ENCODE peak calls at places on chromosomes 12 and 14, in nine cellular contexts. K is HCT116, L is K562, C is HFFc6, M is mesothelial cell of epicardium, V is gastrocnemius medialis, W is Calu3, B is GM23338, F is GM10248. U is an unnamed sample.

GRCh38 chr12:53983580-53984572 is 1.1 kb upstream of the HOXC10 start:
- DNase-seq in K (no peak), L (no peak), C (no peak), M (no peak), V (no peak), W (no peak), B (peak), F (no peak), U (no peak)

GRCh38 chr12:42790761-42791151 is 201.2 kb upstream of the PRICKLE1 start:
- DNase-seq in K (peak), L (peak), C (peak), M (no peak), V (no peak), W (peak), B (no peak), F (no peak), U (no peak)

GRCh38 chr12:59055204-59055839 is 135.0 kb upstream of the LRIG3 start:
- DNase-seq in K (peak), L (no peak), C (peak), M (no peak), V (no peak), W (no peak), B (no peak), F (peak), U (no peak)

GRCh38 chr12:6563448-6564050 is 4.5 kb downstream of the NOP2 start:
- DNase-seq in K (no peak), L (peak), C (no peak), M (peak), V (no peak), W (peak), B (peak), F (peak), U (peak)

GRCh38 chr14:68757618-68758081 is 35.2 kb downstream of the ZFP36L1 start:
- DNase-seq in K (no peak), L (peak), C (no peak), M (no peak), V (peak), W (no peak), B (no peak), F (no peak), U (no peak)

GRCh38 chr12:53221203-53222076 is 10.6 kb downstream of the RARG start:
- DNase-seq in K (no peak), L (peak), C (no peak), M (peak), V (peak), W (peak), B (peak), F (peak), U (peak)

GRCh38 chr14:75979641-75980422 is 2.0 kb downstream of the TGFB3 start:
- DNase-seq in K (no peak), L (no peak), C (no peak), M (no peak), V (peak), W (no peak), B (no peak), F (no peak), U (no peak)

GRCh38 chr14:75141967-75142366 is 15.1 kb upstream of the NEK9 start:
- DNase-seq in K (no peak), L (no peak), C (peak), M (no peak), V (no peak), W (peak), B (peak), F (no peak), U (no peak)

GRCh38 chr12:130669205-130669557 is 46.9 kb downstream of the RIMBP2 start:
- DNase-seq in K (no peak), L (peak), C (no peak), M (no peak), V (no peak), W (no peak), B (no peak), F (no peak), U (no peak)

GRCh38 chr14:104350463-104351185 is 212.2 kb downstream of the KIF26A start:
- DNase-seq in K (no peak), L (no peak), C (no peak), M (no peak), V (peak), W (no peak), B (no peak), F (no peak), U (no peak)

GRCh38 chr12:116484807-116485206 is 74.4 kb upstream of the MAP1LC3B2 start:
- DNase-seq in K (no peak), L (no peak), C (no peak), M (no peak), V (no peak), W (no peak), B (no peak), F (no peak), U (no peak)

GRCh38 chr12:89163918-89164317 is 188.4 kb downstream of the DUSP6 start:
- DNase-seq in K (no peak), L (no peak), C (no peak), M (no peak), V (no peak), W (no peak), B (no peak), F (no peak), U (no peak)

GRCh38 chr14:55160989-55161388 is 30.4 kb downstream of the DLGAP5 start:
- DNase-seq in K (peak), L (no peak), C (peak), M (no peak), V (no peak), W (no peak), B (no peak), F (peak), U (peak)

GRCh38 chr12:108649668-108650067 is 16.0 kb upstream of the SELPLG start:
- DNase-seq in K (peak), L (no peak), C (peak), M (no peak), V (no peak), W (no peak), B (no peak), F (no peak), U (no peak)

GRCh38 chr12:25808604-25809003 is 149.9 kb upstream of the RASSF8 start:
- DNase-seq in K (no peak), L (no peak), C (no peak), M (no peak), V (no peak), W (no peak), B (no peak), F (no peak), U (no peak)

GRCh38 chr12:54704187-54704586 is 56.0 kb upstream of the DCD start:
- DNase-seq in K (no peak), L (no peak), C (no peak), M (no peak), V (no peak), W (no peak), B (no peak), F (no peak), U (no peak)

GRCh38 chr12:27814851-27815591 is 35.0 kb upstream of the MANSC4 start:
- DNase-seq in K (no peak), L (no peak), C (peak), M (no peak), V (no peak), W (no peak), B (peak), F (no peak), U (no peak)

GRCh38 chr14:65631040-65631439 is 218.5 kb downstream of the FUT8 start:
- DNase-seq in K (no peak), L (no peak), C (no peak), M (no peak), V (no peak), W (no peak), B (no peak), F (peak), U (no peak)

GRCh38 chr12:67354322-67354721 is 85.2 kb downstream of the CAND1 start:
- DNase-seq in K (no peak), L (no peak), C (no peak), M (no peak), V (no peak), W (no peak), B (no peak), F (no peak), U (no peak)

GRCh38 chr12:31736472-31736871 is 7.7 kb upstream of the AMN1 start:
- DNase-seq in K (no peak), L (no peak), C (peak), M (no peak), V (no peak), W (no peak), B (no peak), F (no peak), U (no peak)

GRCh38 chr12:52903855-52904508 is 894 bp downstream of the KRT8 start:
- DNase-seq in K (no peak), L (peak), C (no peak), M (peak), V (no peak), W (peak), B (peak), F (peak), U (peak)

GRCh38 chr12:23795494-23795893 is 154.0 kb downstream of the SOX5 start:
- DNase-seq in K (no peak), L (no peak), C (no peak), M (no peak), V (no peak), W (no peak), B (no peak), F (no peak), U (no peak)

GRCh38 chr14:36767603-36768281 is 106.1 kb downstream of the PAX9 start:
- DNase-seq in K (no peak), L (peak), C (no peak), M (no peak), V (no peak), W (peak), B (peak), F (no peak), U (no peak)

GRCh38 chr12:3553221-3553620 is 62.2 kb downstream of the PRMT8 start:
- DNase-seq in K (no peak), L (no peak), C (no peak), M (peak), V (no peak), W (no peak), B (no peak), F (no peak), U (no peak)

GRCh38 chr14:87995500-87996275 is 2.7 kb upstream of the GALC start:
- DNase-seq in K (no peak), L (no peak), C (no peak), M (no peak), V (no peak), W (no peak), B (no peak), F (no peak), U (no peak)

GRCh38 chr14:72619881-72620280 is 274.0 kb downstream of the DPF3 start:
- DNase-seq in K (no peak), L (no peak), C (no peak), M (no peak), V (no peak), W (no peak), B (no peak), F (no peak), U (no peak)

GRCh38 chr12:24360461-24360860 is 411.0 kb upstream of the SOX5 start:
- DNase-seq in K (no peak), L (no peak), C (no peak), M (no peak), V (no peak), W (no peak), B (no peak), F (no peak), U (no peak)

GRCh38 chr14:56333361-56334279 is 215.4 kb downstream of the PELI2 start:
- DNase-seq in K (no peak), L (no peak), C (peak), M (no peak), V (no peak), W (peak), B (no peak), F (no peak), U (no peak)
- TF ChIP-seq CTCF in K (no peak), L (no peak), C (no peak), M (no peak), V (no peak), W (no peak), B (no peak), F (no peak), U (no peak)

GRCh38 chr14:52711666-52712065 is 4.7 kb downstream of the PSMC6 start:
- DNase-seq in K (no peak), L (no peak), C (no peak), M (no peak), V (no peak), W (no peak), B (no peak), F (no peak), U (no peak)

GRCh38 chr14:52716160-52716559 is 9.2 kb downstream of the PSMC6 start:
- DNase-seq in K (no peak), L (no peak), C (no peak), M (no peak), V (no peak), W (no peak), B (no peak), F (no peak), U (no peak)
- TF ChIP-seq CTCF in K (no peak), L (no peak), C (no peak), M (no peak), V (no peak), W (no peak), B (no peak), F (no peak), U (no peak)

GRCh38 chr12:98939926-98940325 is 294.8 kb downstream of the APAF1 start:
- DNase-seq in K (no peak), L (no peak), C (no peak), M (no peak), V (no peak), W (no peak), B (no peak), F (no peak), U (no peak)

GRCh38 chr12:98939350-98939749 is 294.3 kb downstream of the APAF1 start:
- DNase-seq in K (peak), L (no peak), C (no peak), M (no peak), V (no peak), W (no peak), B (peak), F (no peak), U (no peak)

DNA sequence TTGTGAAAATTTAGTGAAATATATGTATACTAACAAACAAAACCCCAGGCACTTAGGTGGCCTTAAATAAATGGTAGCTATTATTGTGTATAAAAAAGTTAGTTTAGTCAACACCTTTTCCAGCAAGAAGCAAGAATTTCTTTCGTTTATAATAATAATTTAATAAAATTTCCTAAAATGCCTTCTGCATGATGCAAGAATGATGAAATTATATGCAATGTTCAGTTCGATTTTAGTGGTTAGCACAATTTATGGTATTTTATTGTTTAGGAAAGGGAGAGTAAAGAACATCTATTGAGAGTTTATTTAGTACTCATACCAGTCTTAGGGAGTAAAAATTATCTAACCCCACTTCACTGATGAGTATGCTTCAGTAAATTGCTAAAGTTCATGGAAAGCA is 290.8 kb downstream of the APAF1 start:
- DNase-seq in K (no peak), L (no peak), C (no peak), M (no peak), V (no peak), W (no peak), B (no peak), F (no peak), U (no peak)
- TF ChIP-seq CTCF in K (no peak), L (no peak), C (no peak), M (no peak), V (no peak), W (no peak), B (no peak), F (no peak), U (no peak)

GRCh38 chr12:22531205-22531604 is 13.1 kb downstream of the C2CD5 start:
- DNase-seq in K (no peak), L (no peak), C (no peak), M (no peak), V (no peak), W (no peak), B (no peak), F (no peak), U (no peak)

GRCh38 chr12:22532317-22532716 is 12.0 kb downstream of the C2CD5 start:
- DNase-seq in K (no peak), L (no peak), C (no peak), M (no peak), V (no peak), W (no peak), B (no peak), F (no peak), U (no peak)

GRCh38 chr12:22527999-22528398 is 16.3 kb downstream of the C2CD5 start:
- DNase-seq in K (no peak), L (no peak), C (peak), M (no peak), V (no peak), W (no peak), B (no peak), F (no peak), U (no peak)

GRCh38 chr12:22526836-22527235 is 17.5 kb downstream of the C2CD5 start:
- DNase-seq in K (no peak), L (no peak), C (no peak), M (no peak), V (no peak), W (no peak), B (no peak), F (no peak), U (no peak)

DNA sequence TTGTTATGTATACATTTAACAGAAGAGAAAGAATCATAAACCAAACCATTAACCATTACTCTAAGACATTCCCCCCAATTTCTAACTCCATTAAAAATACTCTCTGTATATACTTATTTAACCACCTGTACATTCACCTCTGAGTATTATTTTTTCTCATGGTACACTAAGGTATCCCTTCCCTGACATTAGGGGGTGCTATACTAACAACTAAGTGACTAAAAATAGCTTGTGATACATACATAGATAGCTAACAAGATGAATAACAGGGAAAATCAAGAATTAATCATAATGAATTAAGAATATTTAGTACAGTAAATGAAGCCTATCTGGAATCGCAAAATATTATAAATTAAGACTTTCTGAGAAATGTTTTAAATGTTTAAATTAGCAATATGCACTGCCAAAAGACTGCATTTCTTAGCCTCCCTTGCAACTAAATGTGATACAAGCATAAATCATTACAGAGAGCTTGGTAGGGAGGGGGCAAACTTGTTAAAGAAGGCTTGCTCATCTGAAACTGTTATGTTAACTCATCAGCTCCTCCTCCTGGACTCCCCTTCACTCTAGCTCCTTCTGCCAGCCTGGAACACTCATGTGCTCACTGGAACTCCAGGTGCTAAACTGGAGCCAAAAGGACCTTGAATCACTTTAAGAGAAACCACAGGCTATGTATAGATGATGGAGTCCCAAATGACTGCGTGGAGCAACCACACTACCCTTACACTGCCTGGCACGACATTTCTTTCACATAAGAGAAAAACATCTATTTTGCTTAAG is 14.9 kb downstream of the C2CD5 start:
- DNase-seq in K (no peak), L (peak), C (peak), M (no peak), V (no peak), W (no peak), B (peak), F (peak), U (no peak)
- TF ChIP-seq CTCF in K (peak), L (no peak), C (peak), M (peak), V (peak), W (peak), B (peak), F (peak), U (peak)

DNA sequence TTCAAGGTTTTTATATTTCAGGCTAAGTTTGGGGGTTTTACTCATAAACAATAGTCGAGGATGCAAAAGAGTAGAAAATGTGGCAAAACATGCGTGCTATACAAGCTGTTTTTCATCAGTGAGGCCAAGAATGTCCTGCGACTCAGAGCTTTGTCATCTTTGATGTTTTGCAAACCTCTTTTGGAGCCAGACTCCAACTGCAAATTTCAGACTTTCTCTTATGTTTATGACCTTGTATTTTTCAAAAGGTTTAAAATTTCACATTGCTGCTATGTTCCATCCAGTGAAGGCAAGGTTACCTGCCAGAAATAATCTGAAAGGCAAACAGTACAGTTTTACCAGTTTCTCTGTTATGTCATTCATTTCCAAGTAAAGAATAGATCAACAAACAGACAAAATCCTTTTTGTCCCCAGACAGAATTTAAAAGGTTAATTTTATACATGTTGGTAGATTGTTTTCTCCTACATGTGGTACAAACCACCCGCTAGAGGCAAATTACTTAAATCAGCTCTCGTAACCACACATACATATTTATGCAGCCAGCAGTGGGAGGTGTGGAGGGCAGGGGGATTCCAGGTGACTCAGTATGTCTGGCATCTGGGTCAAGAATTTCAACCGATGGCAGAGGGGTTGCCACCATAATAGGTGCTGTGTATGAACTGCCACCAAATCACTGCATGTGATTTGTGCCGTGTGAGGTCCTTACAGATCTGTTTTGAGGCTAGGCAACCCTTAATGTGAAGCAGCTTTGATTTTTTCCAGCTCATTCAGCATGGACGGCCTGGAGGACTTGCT is 119.8 kb upstream of the CPM start:
- DNase-seq in K (peak), L (no peak), C (peak), M (peak), V (no peak), W (peak), B (peak), F (no peak), U (no peak)
- TF ChIP-seq CTCF in K (no peak), L (no peak), C (peak), M (no peak), V (no peak), W (peak), B (no peak), F (no peak), U (no peak)

DNA sequence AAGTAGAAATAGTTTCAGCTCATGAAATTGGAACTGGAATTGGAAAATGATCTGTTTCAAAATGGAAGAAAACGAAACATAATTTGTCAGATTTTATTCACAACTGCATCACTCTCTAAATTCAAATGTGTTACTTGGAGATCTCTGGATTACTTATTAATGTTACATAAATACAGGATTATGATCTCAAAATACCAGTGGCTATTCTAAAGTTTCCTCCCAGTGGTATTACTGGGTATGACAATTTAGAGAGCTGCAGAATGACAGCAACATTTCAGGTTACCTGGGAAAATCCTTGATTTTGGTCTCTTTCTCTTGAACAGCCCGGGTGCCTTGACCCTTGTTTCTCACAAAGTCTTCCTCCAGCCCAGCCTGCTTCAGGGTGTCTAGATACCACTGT is 14.2 kb downstream of the FAM161B start:
- DNase-seq in K (no peak), L (peak), C (no peak), M (no peak), V (no peak), W (no peak), B (peak), F (no peak), U (no peak)
- TF ChIP-seq CTCF in K (no peak), L (no peak), C (peak), M (peak), V (no peak), W (peak), B (peak), F (no peak), U (no peak)

U was measured in GM13976.